ENCODE peak calls at places on chromosomes 16 and 17, in seven cellular contexts. H is SK-MEL-5; G is T-helper 2 cell; A is ACHN; N is ascending aorta; T is stimulated activated CD4-positive, alpha-beta T cell treated with anti-CD3 and anti-CD28 coated beads, Interleukin-1b, Interleukin-23, amount 100 ng/mL, for 24 hours; X is activated CD4-positive, alpha-beta T cell treated with anti-CD3 and anti-CD28 coated beads for 24 hours. D is an unnamed sample.

GRCh38 chr16:48067388-48067787 is 88.4 kb downstream of the ABCC12 start:
- DNase-seq in H (peak; percentile 76), G (no peak), A (no peak), N (no peak), T (no peak), X (no peak), D (no peak)

GRCh38 chr17:12963505-12963904 is 54.3 kb downstream of the ELAC2 start:
- DNase-seq in H (no peak), G (no peak), A (no peak), N (no peak), T (no peak), X (no peak), D (no peak)

GRCh38 chr16:54287758-54288591 is 1.4 kb upstream of the IRX3 start:
- DNase-seq in H (no peak), G (no peak), A (no peak), N (no peak), T (no peak), X (no peak), D (no peak)

GRCh38 chr17:47615766-47616424 is 33.8 kb upstream of the KPNB1 start:
- DNase-seq in H (peak; percentile 71), G (no peak), A (peak; percentile 68), N (no peak), T (no peak), X (no peak), D (no peak)

GRCh38 chr16:70593544-70593943 is 52.8 kb upstream of the IL34 start:
- DNase-seq in H (no peak), G (no peak), A (no peak), N (no peak), T (no peak), X (no peak), D (no peak)

GRCh38 chr16:9259914-9260608 is 168.6 kb downstream of the HAPSTR1 start:
- DNase-seq in H (no peak), G (no peak), A (no peak), N (no peak), T (no peak), X (no peak), D (no peak)

GRCh38 chr16:17348042-17348783 is 122.5 kb downstream of the XYLT1 start:
- DNase-seq in H (no peak), G (no peak), A (no peak), N (no peak), T (no peak), X (no peak), D (no peak)

GRCh38 chr17:82367724-82368524 is 3.6 kb upstream of the UTS2R start:
- DNase-seq in H (peak; percentile 36), G (no peak), A (peak; percentile 8), N (no peak), T (no peak), X (no peak), D (no peak)

GRCh38 chr16:85417156-85417860 is 195.8 kb upstream of the GSE1 start:
- DNase-seq in H (no peak), G (peak; percentile 3), A (no peak), N (no peak), T (no peak), X (no peak), D (no peak)

GRCh38 chr17:38454528-38454927 is 26.3 kb downstream of the ARHGAP23 start:
- DNase-seq in H (no peak), G (no peak), A (peak; percentile 90), N (peak; percentile 94), T (no peak), X (no peak), D (peak; percentile 23)

GRCh38 chr16:90072442-90073105 is 4.6 kb downstream of the PRDM7 start:
- DNase-seq in H (no peak), G (no peak), A (no peak), N (no peak), T (no peak), X (no peak), D (no peak)

GRCh38 chr17:47414612-47415011 is 90.9 kb downstream of the EFCAB13 start:
- DNase-seq in H (no peak), G (no peak), A (no peak), N (no peak), T (no peak), X (no peak), D (no peak)

GRCh38 chr17:40557531-40558299 is 7.6 kb downstream of the CCR7 start:
- DNase-seq in H (no peak), G (no peak), A (no peak), N (peak; percentile 52), T (no peak), X (no peak), D (no peak)

GRCh38 chr17:29616300-29617048 is 6.2 kb downstream of the CORO6 start:
- DNase-seq in H (no peak), G (no peak), A (no peak), N (no peak), T (no peak), X (no peak), D (no peak)

GRCh38 chr17:82213251-82214011 is 789 bp upstream of the CCDC57 start:
- DNase-seq in H (peak; percentile 72), G (no peak), A (peak; percentile 75), N (peak; percentile 76), T (no peak), X (no peak), D (no peak)

GRCh38 chr16:56779956-56780355 is 50.0 kb downstream of the NUP93 start:
- DNase-seq in H (no peak), G (no peak), A (no peak), N (no peak), T (no peak), X (no peak), D (no peak)

GRCh38 chr17:33640629-33641028 is 347.5 kb upstream of the ASIC2 start:
- DNase-seq in H (no peak), G (no peak), A (no peak), N (no peak), T (no peak), X (no peak), D (no peak)

GRCh38 chr17:82228278-82228841 is 482 bp upstream of the SLC16A3 start:
- DNase-seq in H (no peak), G (peak; percentile 36), A (no peak), N (no peak), T (peak; percentile 52), X (no peak), D (no peak)

GRCh38 chr17:8822401-8823035 is 23.4 kb upstream of the MFSD6L start:
- DNase-seq in H (no peak), G (no peak), A (no peak), N (peak; percentile 21), T (no peak), X (no peak), D (no peak)

GRCh38 chr17:16936536-16937310 is 35.2 kb downstream of the TNFRSF13B start:
- DNase-seq in H (no peak), G (no peak), A (no peak), N (peak; percentile 31), T (no peak), X (no peak), D (no peak)

GRCh38 chr17:41812176-41813038 is at the start of gene FKBP10:
- DNase-seq in H (peak; percentile 78), G (no peak), A (peak; percentile 89), N (peak; percentile 84), T (no peak), X (peak; percentile 8), D (peak; percentile 50)

GRCh38 chr16:46853713-46854443 is 22.9 kb upstream of the C16orf87 start:
- DNase-seq in H (peak; percentile 77), G (no peak), A (peak; percentile 75), N (peak; percentile 73), T (no peak), X (peak; percentile 44), D (peak; percentile 22)

GRCh38 chr16:54591816-54592246 is 305.2 kb upstream of the IRX3 start:
- DNase-seq in H (no peak), G (no peak), A (no peak), N (no peak), T (no peak), X (no peak), D (no peak)

GRCh38 chr17:6823011-6823442 is 8.5 kb downstream of the TEKT1 start:
- DNase-seq in H (no peak), G (no peak), A (no peak), N (no peak), T (no peak), X (no peak), D (no peak)

GRCh38 chr17:59558953-59559352 is 6.5 kb upstream of the DHX40 start:
- DNase-seq in H (peak; percentile 69), G (no peak), A (peak; percentile 18), N (no peak), T (no peak), X (no peak), D (no peak)

GRCh38 chr17:81053043-81053970 is 18.4 kb downstream of the BAIAP2 start:
- DNase-seq in H (no peak), G (no peak), A (no peak), N (no peak), T (no peak), X (no peak), D (no peak)

GRCh38 chr17:38421224-38421841 is 6.9 kb upstream of the ARHGAP23 start:
- DNase-seq in H (no peak), G (no peak), A (no peak), N (peak; percentile 81), T (no peak), X (no peak), D (no peak)

GRCh38 chr16:51818342-51818944 is 667.4 kb upstream of the SALL1 start:
- DNase-seq in H (peak; percentile 66), G (no peak), A (peak; percentile 69), N (no peak), T (peak; percentile 1), X (no peak), D (no peak)

GRCh38 chr17:49399995-49400394 is 14.7 kb downstream of the PHB1 start:
- DNase-seq in H (no peak), G (no peak), A (no peak), N (no peak), T (no peak), X (no peak), D (no peak)

GRCh38 chr17:56114469-56114868 is 38.8 kb upstream of the ANKFN1 start:
- DNase-seq in H (no peak), G (no peak), A (no peak), N (no peak), T (no peak), X (no peak), D (no peak)

GRCh38 chr17:9905902-9906301 is 831 bp upstream of the RCVRN start:
- DNase-seq in H (peak; percentile 75), G (no peak), A (peak; percentile 41), N (no peak), T (peak; percentile 12), X (no peak), D (no peak)

GRCh38 chr17:55462711-55463110 is 41.1 kb upstream of the MMD start:
- DNase-seq in H (no peak), G (no peak), A (no peak), N (no peak), T (no peak), X (no peak), D (no peak)

D was measured in D721Med.